ENCODE peak calls at places on chromosomes 4 and X, in four cellular contexts. S is pancreas, J is A549, F is MCF 10A. A is an unnamed sample.

GRCh38 chr4:69754926-69755580 is 5.4 kb downstream of the SULT1B1 start:
- DNase-seq in J (no peak), F (no peak), S (no peak), A (peak)

GRCh38 chr4:53123171-53123570 is 242.7 kb downstream of the SCFD2 start:
- DNase-seq in F (no peak), S (no peak), J (no peak), A (no peak)

GRCh38 chrX:19695884-19696283 is 180.6 kb upstream of the MAP3K15 start:
- DNase-seq in J (no peak), S (no peak), F (no peak), A (no peak)

GRCh38 chrX:23885803-23886202 is 21.9 kb downstream of the APOO start:
- DNase-seq in F (no peak), J (peak), S (no peak), A (no peak)

GRCh38 chrX:140980271-140980670 is 22.1 kb upstream of the SPANXB1 start:
- DNase-seq in S (no peak), J (no peak), F (no peak), A (no peak)

GRCh38 chr4:72107456-72107855 is 75.7 kb downstream of the NPFFR2 start:
- DNase-seq in S (no peak), F (peak), J (no peak), A (no peak)

GRCh38 chrX:131068945-131069719 is 11.0 kb downstream of the ARHGAP36 start:
- DNase-seq in S (peak), F (peak), J (peak), A (no peak)

GRCh38 chr4:22099896-22100295 is 151.3 kb upstream of the KCNIP4 start:
- DNase-seq in F (peak), S (no peak), J (no peak), A (no peak)

GRCh38 chr4:1154523-1155182 is 17.7 kb downstream of the SPON2 start:
- DNase-seq in J (no peak), S (peak), F (no peak), A (peak)

GRCh38 chr4:184448828-184449227 is 25.5 kb downstream of the IRF2 start:
- DNase-seq in J (no peak), F (no peak), S (no peak), A (no peak)

GRCh38 chr4:84224522-84224921 is 274.6 kb downstream of the NKX6-1 start:
- DNase-seq in J (no peak), S (no peak), F (no peak), A (no peak)

GRCh38 chrX:31858915-31859314 is 787.1 kb upstream of the FTHL17 start:
- DNase-seq in J (no peak), F (no peak), S (no peak), A (no peak)

GRCh38 chr4:931194-931959 is 739 bp downstream of the GAK start:
- DNase-seq in F (peak), S (peak), J (no peak), A (no peak)

GRCh38 chr4:113052379-113052951 is 3.0 kb downstream of the ANK2 start:
- DNase-seq in F (peak), J (no peak), S (no peak), A (no peak)

GRCh38 chr4:32135642-32136041 is 1415.5 kb downstream of the PCDH7 start:
- DNase-seq in F (peak), J (no peak), S (no peak), A (no peak)

GRCh38 chr4:130210871-130211270 is 1114.9 kb downstream of the C4orf33 start:
- DNase-seq in J (peak), S (no peak), F (peak), A (no peak)

GRCh38 chr4:21900211-21900610 is 48.4 kb downstream of the KCNIP4 start:
- DNase-seq in F (peak), S (no peak), J (no peak), A (no peak)

GRCh38 chrX:141924293-141924692 is 20.6 kb downstream of the MAGEC1 start:
- DNase-seq in S (no peak), F (peak), J (no peak), A (no peak)

GRCh38 chrX:105552395-105552794 is 269.9 kb upstream of the NRK start:
- DNase-seq in F (peak), S (no peak), J (peak), A (no peak)

GRCh38 chr4:3836802-3837601 is 70.8 kb downstream of the ADRA2C start:
- DNase-seq in J (no peak), S (no peak), F (peak), A (no peak)
- TF ChIP-seq CTCF in J (no peak), S (no peak), F (no peak), A (no peak)

GRCh38 chrX:1026263-1027015 is 186.0 kb downstream of the CRLF2 start:
- DNase-seq in S (no peak), F (no peak), J (no peak), A (no peak)

GRCh38 chrX:1025413-1025812 is 187.0 kb downstream of the CRLF2 start:
- DNase-seq in S (no peak), F (no peak), J (no peak), A (no peak)

GRCh38 chrX:1029494-1029893 is 183.0 kb downstream of the CRLF2 start:
- DNase-seq in J (no peak), S (no peak), F (no peak), A (no peak)

GRCh38 chrX:1027133-1027532 is 185.3 kb downstream of the CRLF2 start:
- DNase-seq in S (no peak), F (no peak), J (no peak), A (no peak)

GRCh38 chrX:1027680-1028079 is 184.8 kb downstream of the CRLF2 start:
- DNase-seq in J (no peak), S (no peak), F (no peak), A (no peak)
- TF ChIP-seq CTCF in J (no peak), S (no peak), F (no peak), A (no peak)

GRCh38 chrX:7065473-7065872 is 82.0 kb upstream of the STS start:
- DNase-seq in S (no peak), J (no peak), F (no peak), A (no peak)

GRCh38 chrX:7067266-7067665 is 80.2 kb upstream of the STS start:
- DNase-seq in S (no peak), J (no peak), F (no peak), A (no peak)

GRCh38 chrX:7069556-7069955 is 78.0 kb upstream of the STS start:
- DNase-seq in S (no peak), J (no peak), F (no peak), A (no peak)

GRCh38 chrX:7071390-7071789 is 76.1 kb upstream of the STS start:
- DNase-seq in F (no peak), S (no peak), J (no peak), A (no peak)

GRCh38 chrX:7068939-7069367 is 78.6 kb upstream of the STS start:
- DNase-seq in S (no peak), F (peak), J (no peak), A (no peak)
- TF ChIP-seq CTCF in S (no peak), F (peak), J (no peak), A (no peak)

GRCh38 chr4:127188847-127189246 is 443.9 kb upstream of the INTU start:
- DNase-seq in S (no peak), F (peak), J (peak), A (no peak)
- TF ChIP-seq CTCF in S (no peak), F (peak), J (no peak), A (no peak)

GRCh38 chr4:97646997-97647396 is 496.3 kb downstream of the STPG2 start:
- DNase-seq in F (peak), S (no peak), J (no peak), A (no peak)
- TF ChIP-seq CTCF in F (no peak), S (no peak), J (no peak), A (no peak)